ENCODE peak calls at places on chromosomes 7 and 10, in eight cellular contexts. U is pancreas, C is ascending aorta, M is mesothelial cell of epicardium, B is GM06990, A is AG09319, L is HFFc6, J is adrenal gland. P is an unnamed sample.

GRCh38 chr7:84237533-84238173 is 43.1 kb upstream of the SEMA3A start:
- DNase-seq in C (no peak), L (peak), A (peak), M (no peak), J (no peak), B (no peak), U (no peak), P (peak)

GRCh38 chr10:132229834-132230556 is 43.2 kb downstream of the DPYSL4 start:
- DNase-seq in B (peak), J (no peak), L (no peak), U (peak), A (no peak), M (no peak), C (no peak), P (no peak)

GRCh38 chr7:131011437-131011752 is 277.4 kb upstream of the KLF14 start:
- DNase-seq in L (no peak), J (no peak), C (no peak), M (no peak), U (no peak), B (no peak), A (no peak), P (no peak)

GRCh38 chr7:139726485-139726869 is 51.3 kb downstream of the HIPK2 start:
- DNase-seq in A (no peak), M (no peak), B (no peak), U (no peak), C (no peak), L (no peak), J (peak), P (no peak)

GRCh38 chr7:68571286-68571685 is 1027.0 kb upstream of the AUTS2 start:
- DNase-seq in C (no peak), B (no peak), J (no peak), L (no peak), A (no peak), M (no peak), U (no peak), P (no peak)

GRCh38 chr7:127895814-127896280 is 135.4 kb downstream of the LRRC4 start:
- DNase-seq in B (no peak), A (no peak), C (no peak), M (no peak), U (no peak), J (no peak), L (no peak), P (no peak)

GRCh38 chr7:36747969-36748574 is 23.8 kb upstream of the AOAH start:
- DNase-seq in B (no peak), L (no peak), M (no peak), A (no peak), J (no peak), C (no peak), U (no peak), P (no peak)

GRCh38 chr7:48424731-48425130 is 253.5 kb downstream of the ABCA13 start:
- DNase-seq in A (no peak), C (no peak), J (no peak), U (no peak), M (no peak), L (no peak), B (no peak), P (peak)

GRCh38 chr7:98352621-98353020 is 48.3 kb downstream of the BAIAP2L1 start:
- DNase-seq in A (peak), M (no peak), L (peak), U (no peak), J (no peak), C (no peak), B (no peak), P (peak)

GRCh38 chr10:23067939-23068775 is 27.2 kb upstream of the MSRB2 start:
- DNase-seq in L (peak), C (no peak), J (peak), M (peak), A (peak), B (peak), U (peak), P (peak)

GRCh38 chr7:93773446-93773845 is 117.1 kb downstream of the TFPI2 start:
- DNase-seq in J (no peak), L (no peak), M (no peak), C (no peak), U (no peak), B (no peak), A (no peak), P (no peak)

GRCh38 chr7:101880536-101881443 is 63.4 kb downstream of the CUX1 start:
- DNase-seq in L (peak), B (no peak), U (no peak), A (no peak), M (no peak), J (no peak), C (no peak), P (peak)

GRCh38 chr10:51747211-51747610 is 47.8 kb upstream of the CSTF2T start:
- DNase-seq in C (no peak), A (no peak), J (no peak), L (no peak), M (no peak), U (no peak), B (no peak), P (no peak)

GRCh38 chr10:34551295-34551694 is 263.8 kb downstream of the PARD3 start:
- DNase-seq in A (no peak), M (no peak), J (no peak), U (no peak), B (no peak), C (no peak), L (no peak), P (no peak)

GRCh38 chr7:101901661-101902491 is 84.5 kb downstream of the CUX1 start:
- DNase-seq in M (no peak), L (peak), B (no peak), J (no peak), A (no peak), C (no peak), U (no peak), P (no peak)

GRCh38 chr10:124916098-124916584 is 25.8 kb upstream of the ZRANB1 start:
- DNase-seq in U (no peak), B (no peak), J (peak), A (no peak), L (no peak), M (no peak), C (no peak), P (no peak)

GRCh38 chr7:82511542-82511941 is 68.0 kb upstream of the CACNA2D1 start:
- DNase-seq in J (no peak), B (no peak), C (no peak), U (no peak), L (no peak), A (no peak), M (no peak), P (no peak)

GRCh38 chr10:20202337-20202736 is 386.1 kb downstream of the PLXDC2 start:
- DNase-seq in C (no peak), M (no peak), J (no peak), B (no peak), A (no peak), L (no peak), U (no peak), P (no peak)

GRCh38 chr10:112510384-112510783 is 63.4 kb downstream of the VTI1A start:
- DNase-seq in J (no peak), L (no peak), A (no peak), B (no peak), U (no peak), C (no peak), M (no peak), P (no peak)

GRCh38 chr7:29350351-29350750 is 155.8 kb downstream of the CHN2 start:
- DNase-seq in U (no peak), M (no peak), L (no peak), J (no peak), A (no peak), B (no peak), C (no peak), P (no peak)

GRCh38 chr10:42783181-42783549 is 570 bp downstream of the BMS1 start:
- DNase-seq in U (no peak), A (peak), B (no peak), M (no peak), J (peak), L (peak), C (no peak), P (peak)

GRCh38 chr10:93080350-93081046 is 6.8 kb downstream of the CYP26A1 start:
- DNase-seq in B (no peak), M (peak), J (peak), C (no peak), L (peak), U (no peak), A (no peak), P (peak)

GRCh38 chr7:66283003-66283920 is 78.1 kb downstream of the TPST1 start:
- DNase-seq in A (no peak), B (no peak), J (no peak), C (no peak), L (peak), U (no peak), M (no peak), P (peak)

GRCh38 chr7:120273476-120273975 is 551 bp downstream of the KCND2 start:
- DNase-seq in C (no peak), U (peak), B (peak), M (peak), J (peak), A (no peak), L (no peak), P (peak)

GRCh38 chr7:142441074-142441403 is 183.2 kb upstream of the PRSS58 start:
- DNase-seq in C (no peak), B (no peak), J (no peak), M (no peak), A (no peak), L (no peak), U (no peak), P (no peak)

GRCh38 chr7:50793115-50793946 is 10.6 kb upstream of the GRB10 start:
- DNase-seq in B (no peak), M (peak), J (peak), L (peak), A (no peak), U (peak), C (no peak), P (peak)

GRCh38 chr7:7272294-7272693 is 90.0 kb downstream of the C1GALT1 start:
- DNase-seq in L (no peak), M (no peak), J (no peak), U (no peak), B (no peak), C (no peak), A (no peak), P (no peak)

GRCh38 chr7:40891232-40891631 is 756.4 kb downstream of the SUGCT start:
- DNase-seq in B (no peak), C (no peak), M (no peak), J (no peak), U (no peak), L (no peak), A (no peak), P (no peak)

GRCh38 chr7:47236480-47237208 is 345.3 kb downstream of the TNS3 start:
- DNase-seq in U (no peak), C (no peak), B (no peak), J (no peak), A (no peak), M (no peak), L (no peak), P (no peak)

GRCh38 chr7:44104880-44105771 is 981 bp downstream of the AEBP1 start:
- DNase-seq in B (no peak), A (no peak), L (peak), C (no peak), M (no peak), J (no peak), U (no peak), P (no peak)

GRCh38 chr7:70776627-70777101 is 355.3 kb upstream of the GALNT17 start:
- DNase-seq in J (no peak), C (no peak), A (no peak), U (no peak), L (no peak), B (no peak), M (no peak), P (no peak)

GRCh38 chr10:110208614-110209398 is 1.4 kb downstream of the MXI1 start:
- DNase-seq in U (no peak), A (no peak), B (peak), L (peak), M (no peak), C (no peak), J (peak), P (peak)

GRCh38 chr7:36937754-36938551 is 213.7 kb upstream of the AOAH start:
- DNase-seq in M (no peak), C (no peak), B (no peak), U (no peak), J (no peak), L (no peak), A (no peak), P (no peak)

GRCh38 chr7:45026984-45027773 is 27.2 kb downstream of the CCM2 start:
- DNase-seq in B (peak), C (no peak), M (no peak), U (no peak), L (no peak), A (peak), J (peak), P (no peak)

DNA sequence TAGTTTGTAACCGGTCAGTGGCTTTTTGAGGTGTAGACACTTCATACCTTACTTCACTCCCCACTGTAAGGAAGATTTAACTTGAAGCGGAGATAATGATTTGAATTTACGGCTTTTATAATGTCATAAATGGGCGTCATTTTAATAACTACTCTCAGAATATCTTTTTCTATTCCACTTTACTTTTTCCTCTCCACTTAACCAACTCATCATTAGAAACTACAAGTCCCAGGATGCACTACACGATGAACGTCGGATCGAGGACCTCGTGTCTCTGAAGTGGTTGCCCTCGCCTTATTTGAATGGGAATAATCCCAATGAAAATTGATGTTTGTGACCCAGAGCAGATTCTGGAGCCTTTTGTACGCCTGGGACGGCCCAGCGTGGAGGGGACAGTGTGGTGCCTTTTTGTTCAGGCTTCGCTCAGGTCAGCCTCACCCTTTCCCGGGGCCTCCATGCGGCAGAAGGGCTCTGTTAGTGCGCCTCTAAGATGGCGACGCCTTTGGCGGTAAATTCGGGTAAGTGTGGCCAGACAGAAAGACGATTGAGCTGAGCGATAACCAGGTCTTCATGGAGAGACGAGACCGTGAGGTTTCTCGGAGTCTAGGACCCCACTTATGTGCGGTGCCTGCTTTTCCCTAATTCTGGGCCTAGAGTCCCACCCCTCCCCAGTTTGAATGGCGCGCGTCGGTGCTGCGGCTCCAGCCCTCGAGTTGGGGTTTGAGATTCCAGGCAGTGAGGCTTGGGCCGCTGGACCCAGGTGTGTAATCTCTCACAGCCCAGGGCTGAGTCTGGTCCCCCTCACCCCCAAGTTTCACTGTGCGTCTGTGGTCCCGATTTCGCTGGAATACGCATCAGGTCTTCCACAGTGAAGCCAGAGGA is at the start of gene NUP205:
- DNase-seq in M (peak), U (peak), B (peak), C (no peak), L (peak), A (peak), J (peak), P (peak)
- TF ChIP-seq CTCF in M (no peak), U (no peak), B (no peak), C (no peak), L (no peak), A (no peak), J (peak), P (no peak)

GRCh38 chr10:85791846-85792532 is 574.6 kb downstream of the GRID1 start:
- DNase-seq in L (no peak), B (no peak), M (no peak), A (no peak), J (no peak), C (no peak), U (no peak), P (no peak)
- TF ChIP-seq CTCF in L (no peak), B (peak), M (no peak), A (no peak), J (no peak), C (no peak), U (no peak), P (no peak)

GRCh38 chr10:60238408-60239100 is 151.1 kb downstream of the ANK3 start:
- DNase-seq in L (peak), U (no peak), M (no peak), C (no peak), J (no peak), B (peak), A (peak), P (peak)
- TF ChIP-seq CTCF in L (peak), U (no peak), M (no peak), C (no peak), J (no peak), B (peak), A (peak), P (no peak)

GRCh38 chr10:69758310-69758728 is 43.4 kb upstream of the COL13A1 start:
- DNase-seq in J (no peak), U (no peak), B (no peak), M (no peak), L (no peak), A (no peak), C (no peak), P (no peak)
- TF ChIP-seq CTCF in J (no peak), U (no peak), B (no peak), M (no peak), L (no peak), A (no peak), C (no peak), P (no peak)

P was measured in RWPE1.